ENCODE peak calls at places on chromosomes 6 and 20, in five cellular contexts. One of them, this sample, is unnamed.

GRCh38 chr20:3654326-3655031 is 8.7 kb downstream of the GFRA4 start:
- DNase-seq in neuronal stem cell: no peak
- DNase-seq in H9: no peak
- DNase-seq in mesenchymal stem cell: no peak
- DNase-seq in H1: no peak
- DNase-seq in this sample: no peak

GRCh38 chr6:149925974-149926777 is 3.3 kb upstream of the RAET1G start:
- DNase-seq in neuronal stem cell: peak; percentile 70
- DNase-seq in H9: peak; percentile 90
- DNase-seq in mesenchymal stem cell: peak; percentile 83
- DNase-seq in H1: no peak
- DNase-seq in this sample: peak; percentile 66

GRCh38 chr6:97668716-97669115 is 385.7 kb upstream of the MMS22L start:
- DNase-seq in neuronal stem cell: peak; percentile 47
- DNase-seq in H9: no peak
- DNase-seq in mesenchymal stem cell: no peak
- DNase-seq in H1: no peak
- DNase-seq in this sample: no peak

GRCh38 chr6:1756472-1757129 is 146.9 kb downstream of the FOXC1 start:
- DNase-seq in neuronal stem cell: no peak
- DNase-seq in H9: no peak
- DNase-seq in mesenchymal stem cell: no peak
- DNase-seq in H1: no peak
- DNase-seq in this sample: no peak

GRCh38 chr6:106974337-106974998 is at the start of gene CD24:
- DNase-seq in neuronal stem cell: peak; percentile 70
- DNase-seq in H9: peak; percentile 76
- DNase-seq in mesenchymal stem cell: peak; percentile 15
- DNase-seq in H1: no peak
- DNase-seq in this sample: no peak

GRCh38 chr6:27149140-27149539 is 98.4 kb upstream of the PRSS16 start:
- DNase-seq in neuronal stem cell: no peak
- DNase-seq in H9: no peak
- DNase-seq in mesenchymal stem cell: no peak
- DNase-seq in H1: no peak
- DNase-seq in this sample: no peak

GRCh38 chr6:13927203-13927602 is 2.5 kb downstream of the RNF182 start:
- DNase-seq in neuronal stem cell: no peak
- DNase-seq in H9: no peak
- DNase-seq in mesenchymal stem cell: no peak
- DNase-seq in H1: no peak
- DNase-seq in this sample: no peak

GRCh38 chr6:127343753-127344659 is 597 bp upstream of the ECHDC1 start:
- DNase-seq in neuronal stem cell: peak; percentile 3
- DNase-seq in H9: no peak
- DNase-seq in mesenchymal stem cell: peak; percentile 68
- DNase-seq in H1: no peak
- DNase-seq in this sample: peak; percentile 79

GRCh38 chr6:166760288-166760687 is 133.2 kb upstream of the RPS6KA2 start:
- DNase-seq in neuronal stem cell: no peak
- DNase-seq in H9: no peak
- DNase-seq in mesenchymal stem cell: no peak
- DNase-seq in H1: no peak
- DNase-seq in this sample: no peak

GRCh38 chr6:115914098-115914497 is 146.6 kb downstream of the FRK start:
- DNase-seq in neuronal stem cell: no peak
- DNase-seq in H9: no peak
- DNase-seq in mesenchymal stem cell: peak; percentile 34
- DNase-seq in H1: no peak
- DNase-seq in this sample: no peak

GRCh38 chr20:13021205-13021970 is 12.6 kb downstream of the SPTLC3 start:
- DNase-seq in neuronal stem cell: no peak
- DNase-seq in H9: no peak
- DNase-seq in mesenchymal stem cell: no peak
- DNase-seq in H1: no peak
- DNase-seq in this sample: no peak

GRCh38 chr6:46170357-46171289 is at the start of gene ENPP5:
- DNase-seq in neuronal stem cell: peak; percentile 76
- DNase-seq in H9: peak; percentile 99
- DNase-seq in mesenchymal stem cell: no peak
- DNase-seq in H1: peak; percentile 90
- DNase-seq in this sample: no peak
- H4K91ac ChIP-seq in neuronal stem cell: no peak within 1 kb of the TSS
- H4K91ac ChIP-seq in H9: no peak within 1 kb of the TSS
- H4K91ac ChIP-seq in mesenchymal stem cell: no peak within 1 kb of the TSS
- H4K91ac ChIP-seq in H1: no peak within 1 kb of the TSS
- H4K91ac ChIP-seq in this sample: no peak within 1 kb of the TSS

GRCh38 chr6:25052181-25052580 is 116.4 kb upstream of the RIPOR2 start:
- DNase-seq in neuronal stem cell: no peak
- DNase-seq in H9: no peak
- DNase-seq in mesenchymal stem cell: no peak
- DNase-seq in H1: no peak
- DNase-seq in this sample: no peak
- H4K91ac ChIP-seq in neuronal stem cell: no peak overlapping the region
- H4K91ac ChIP-seq in H9: no peak overlapping the region
- H4K91ac ChIP-seq in mesenchymal stem cell: peak overlapping the region; percentile 59
- H4K91ac ChIP-seq in H1: no peak overlapping the region
- H4K91ac ChIP-seq in this sample: peak overlapping the region; percentile 59

DNA sequence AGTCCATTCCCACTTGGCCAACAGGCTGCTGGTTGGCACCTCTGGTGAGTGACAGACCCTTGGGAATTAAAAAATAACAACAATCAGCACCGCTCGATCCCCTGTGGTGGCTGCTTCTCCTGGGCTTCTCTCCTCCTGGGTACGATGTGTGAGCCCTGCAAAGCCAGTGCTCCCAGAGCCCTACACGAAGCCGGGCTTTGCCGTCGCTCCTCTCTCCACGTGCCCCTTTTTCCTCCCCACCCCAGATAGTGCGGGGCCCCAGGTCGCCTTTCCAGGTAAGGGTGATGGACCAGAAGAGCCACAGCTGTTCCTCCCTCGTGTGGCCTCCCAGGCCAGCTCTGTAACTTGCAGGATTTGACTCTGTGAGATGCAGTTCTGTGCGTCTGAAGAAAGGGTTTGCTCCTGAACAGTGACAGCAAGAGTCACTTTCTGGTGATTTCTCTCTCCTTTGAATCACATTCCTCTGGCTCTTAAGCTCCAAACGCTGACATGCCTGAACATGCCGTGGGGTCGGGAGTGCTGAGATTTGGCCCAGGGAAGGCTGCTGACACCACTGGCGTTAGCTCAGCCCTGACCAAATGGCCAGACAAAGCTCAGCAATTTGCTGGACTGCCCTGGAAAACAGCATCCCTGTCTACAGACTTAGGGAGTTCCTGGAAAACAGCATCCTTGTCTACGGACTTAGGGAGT is 59.2 kb downstream of the DLL1 start:
- DNase-seq in neuronal stem cell: no peak
- DNase-seq in H9: no peak
- DNase-seq in mesenchymal stem cell: no peak
- DNase-seq in H1: no peak
- DNase-seq in this sample: peak; percentile 6
- H4K91ac ChIP-seq in neuronal stem cell: peak overlapping the region; percentile 87
- H4K91ac ChIP-seq in H9: no peak overlapping the region
- H4K91ac ChIP-seq in mesenchymal stem cell: no peak overlapping the region
- H4K91ac ChIP-seq in H1: no peak overlapping the region
- H4K91ac ChIP-seq in this sample: peak overlapping the region; percentile 52

GRCh38 chr20:36483919-36484808 is 57.2 kb upstream of the MYL9 start:
- DNase-seq in neuronal stem cell: no peak
- DNase-seq in H9: no peak
- DNase-seq in mesenchymal stem cell: peak; percentile 77
- DNase-seq in H1: no peak
- DNase-seq in this sample: peak; percentile 75
- H4K91ac ChIP-seq in neuronal stem cell: no peak overlapping the region
- H4K91ac ChIP-seq in H9: no peak overlapping the region
- H4K91ac ChIP-seq in mesenchymal stem cell: no peak overlapping the region
- H4K91ac ChIP-seq in H1: no peak overlapping the region
- H4K91ac ChIP-seq in this sample: no peak overlapping the region

DNA sequence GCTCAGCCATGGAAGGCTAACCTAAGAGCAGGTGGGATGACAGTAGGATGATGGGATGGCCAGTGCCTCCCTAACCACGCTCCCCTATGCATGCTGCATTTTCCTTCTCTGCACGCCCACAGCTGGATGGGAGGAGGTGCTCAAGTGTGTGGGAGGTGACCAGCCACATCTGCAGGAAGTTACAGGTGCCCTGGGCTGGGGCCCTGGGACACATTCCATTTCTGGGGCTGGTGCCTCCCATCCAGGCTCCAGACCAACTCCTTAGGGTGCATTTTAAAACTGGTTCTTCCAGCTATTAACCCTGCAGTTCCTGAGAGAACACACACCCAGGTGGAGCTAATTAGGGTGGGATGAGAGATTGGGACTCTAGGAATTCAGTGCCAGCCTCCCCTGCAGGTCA is 135.3 kb upstream of the ARMC2 start:
- DNase-seq in neuronal stem cell: no peak
- DNase-seq in H9: no peak
- DNase-seq in mesenchymal stem cell: no peak
- DNase-seq in H1: no peak
- DNase-seq in this sample: no peak
- H4K91ac ChIP-seq in neuronal stem cell: no peak overlapping the region
- H4K91ac ChIP-seq in H9: no peak overlapping the region
- H4K91ac ChIP-seq in mesenchymal stem cell: peak overlapping the region; percentile 18
- H4K91ac ChIP-seq in H1: no peak overlapping the region
- H4K91ac ChIP-seq in this sample: no peak overlapping the region

GRCh38 chr20:35699914-35700624 is 864 bp downstream of the ROMO1 start:
- DNase-seq in neuronal stem cell: no peak
- DNase-seq in H9: no peak
- DNase-seq in mesenchymal stem cell: no peak
- DNase-seq in H1: no peak
- DNase-seq in this sample: peak; percentile 29

GRCh38 chr20:35697696-35698297 is 1.4 kb downstream of the NFS1 start:
- DNase-seq in neuronal stem cell: no peak
- DNase-seq in H9: no peak
- DNase-seq in mesenchymal stem cell: no peak
- DNase-seq in H1: no peak
- DNase-seq in this sample: no peak

GRCh38 chr20:35700625-35701148 is 1.5 kb downstream of the ROMO1 start:
- DNase-seq in neuronal stem cell: no peak
- DNase-seq in H9: no peak
- DNase-seq in mesenchymal stem cell: no peak
- DNase-seq in H1: no peak
- DNase-seq in this sample: no peak

GRCh38 chr20:35698298-35699126 is 640 bp downstream of the NFS1 start:
- DNase-seq in neuronal stem cell: peak; percentile 11
- DNase-seq in H9: no peak
- DNase-seq in mesenchymal stem cell: peak; percentile 45
- DNase-seq in H1: no peak
- DNase-seq in this sample: no peak

GRCh38 chr20:35699127-35699913 is at the start of the genes NFS1 and ROMO1:
- DNase-seq in neuronal stem cell: peak; percentile 85
- DNase-seq in H9: peak; percentile 88
- DNase-seq in mesenchymal stem cell: peak; percentile 91
- DNase-seq in H1: peak; percentile 65
- DNase-seq in this sample: peak; percentile 76
- H4K91ac ChIP-seq in neuronal stem cell: no peak within 1 kb of the TSS
- H4K91ac ChIP-seq in H9: no peak within 1 kb of the TSS
- H4K91ac ChIP-seq in mesenchymal stem cell: no peak within 1 kb of the TSS
- H4K91ac ChIP-seq in H1: peak within 1 kb of the TSS; percentile 66
- H4K91ac ChIP-seq in this sample: peak within 1 kb of the TSS; percentile 74

GRCh38 chr6:88952065-88952704 is 11.2 kb downstream of the RNGTT start:
- DNase-seq in neuronal stem cell: no peak
- DNase-seq in H9: no peak
- DNase-seq in mesenchymal stem cell: peak; percentile 8
- DNase-seq in H1: no peak
- DNase-seq in this sample: peak; percentile 20
- H4K91ac ChIP-seq in neuronal stem cell: no peak overlapping the region
- H4K91ac ChIP-seq in H9: no peak overlapping the region
- H4K91ac ChIP-seq in mesenchymal stem cell: no peak overlapping the region
- H4K91ac ChIP-seq in H1: no peak overlapping the region
- H4K91ac ChIP-seq in this sample: no peak overlapping the region

DNA sequence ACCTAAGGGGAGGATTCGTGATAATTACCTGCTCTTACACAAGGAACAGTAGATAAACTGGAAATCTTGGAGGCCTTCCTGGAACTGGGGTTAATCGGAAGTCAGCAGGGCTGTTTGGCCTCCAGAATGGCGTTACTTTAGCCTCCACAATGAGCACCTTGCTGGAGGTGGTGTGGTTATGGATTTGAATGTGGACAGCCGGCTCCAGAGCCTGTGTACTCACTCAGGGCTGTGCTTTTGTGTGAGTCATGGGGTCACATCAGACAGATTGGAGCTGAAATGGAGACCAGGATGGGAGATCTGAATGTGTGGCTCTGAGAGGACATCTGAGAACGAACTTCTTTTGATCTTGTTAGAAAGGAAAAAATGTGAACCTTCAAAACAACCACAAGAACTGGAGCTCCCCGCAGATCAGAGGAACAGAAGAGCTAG is 30.4 kb downstream of the IGF2R start:
- DNase-seq in neuronal stem cell: no peak
- DNase-seq in H9: no peak
- DNase-seq in mesenchymal stem cell: no peak
- DNase-seq in H1: no peak
- DNase-seq in this sample: no peak
- H4K91ac ChIP-seq in neuronal stem cell: no peak overlapping the region
- H4K91ac ChIP-seq in H9: no peak overlapping the region
- H4K91ac ChIP-seq in mesenchymal stem cell: no peak overlapping the region
- H4K91ac ChIP-seq in H1: no peak overlapping the region
- H4K91ac ChIP-seq in this sample: no peak overlapping the region

DNA sequence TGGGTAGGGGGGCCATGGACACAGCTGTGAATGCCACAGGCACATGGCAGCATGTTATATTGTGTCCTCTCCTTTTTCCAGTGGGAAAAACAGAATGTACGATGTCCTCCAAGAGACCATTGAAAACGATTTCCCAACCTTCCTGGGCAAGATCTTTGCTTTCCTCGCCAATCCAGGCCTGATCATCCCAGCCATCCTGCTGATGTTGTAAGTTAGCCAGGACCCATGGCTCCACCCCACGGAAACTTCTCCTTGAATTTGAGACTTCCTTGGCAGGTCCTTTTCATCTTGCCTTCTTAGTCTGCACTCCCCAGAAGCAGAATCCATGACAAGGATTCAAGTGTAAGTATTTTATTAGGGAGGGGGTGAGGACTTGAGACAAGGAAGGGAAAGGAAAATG is 28.2 kb upstream of the NOP56 start:
- DNase-seq in neuronal stem cell: no peak
- DNase-seq in H9: no peak
- DNase-seq in mesenchymal stem cell: no peak
- DNase-seq in H1: no peak
- DNase-seq in this sample: no peak
- H4K91ac ChIP-seq in neuronal stem cell: no peak overlapping the region
- H4K91ac ChIP-seq in H9: no peak overlapping the region
- H4K91ac ChIP-seq in mesenchymal stem cell: no peak overlapping the region
- H4K91ac ChIP-seq in H1: no peak overlapping the region
- H4K91ac ChIP-seq in this sample: no peak overlapping the region

DNA sequence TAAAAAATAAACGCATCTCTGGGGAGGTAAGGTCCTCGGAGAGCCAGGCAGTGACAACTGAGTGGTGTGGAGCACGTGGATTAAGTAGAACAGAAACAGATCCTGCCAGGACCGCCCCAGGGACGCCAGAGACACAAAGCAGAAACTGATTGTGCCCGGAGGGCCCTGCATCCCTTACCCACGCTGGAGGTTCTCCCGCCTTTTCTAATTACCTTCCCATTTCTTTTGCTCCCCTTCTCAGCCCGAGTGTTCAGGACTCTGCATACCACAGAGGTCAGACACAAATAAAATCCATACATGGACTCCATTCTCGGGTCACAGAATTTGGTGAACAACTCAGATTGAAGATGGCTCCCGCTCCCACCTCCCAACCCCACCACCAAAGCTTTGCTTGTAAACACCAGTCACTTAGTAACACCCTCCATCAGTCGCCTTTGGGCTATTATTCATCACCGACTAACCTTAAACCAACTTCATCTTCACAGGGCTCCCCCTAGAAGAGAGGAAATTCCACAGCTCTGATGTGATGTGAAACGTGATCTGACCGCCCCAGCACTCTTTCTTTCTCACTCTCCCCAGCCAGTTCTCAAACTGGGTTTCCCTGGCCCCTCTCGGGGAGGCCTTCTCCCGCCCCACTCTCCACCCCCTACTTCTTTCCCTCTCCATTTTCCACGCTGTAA is 32.6 kb upstream of the PIM1 start:
- DNase-seq in neuronal stem cell: peak; percentile 92
- DNase-seq in H9: no peak
- DNase-seq in mesenchymal stem cell: peak; percentile 99
- DNase-seq in H1: no peak
- DNase-seq in this sample: peak; percentile 99
- H4K91ac ChIP-seq in neuronal stem cell: no peak overlapping the region
- H4K91ac ChIP-seq in H9: peak overlapping the region; percentile 97
- H4K91ac ChIP-seq in mesenchymal stem cell: peak overlapping the region; percentile 43
- H4K91ac ChIP-seq in H1: peak overlapping the region; percentile 53
- H4K91ac ChIP-seq in this sample: peak overlapping the region; percentile 99

This sample was measured in IMR-90.